ENCODE peak calls at places on chromosomes 11 and 22, in nine cellular contexts. Q, P, B, R, G, N, D, T and X are unnamed samples.

GRCh38 chr22:27130949-27131745 is 473.8 kb downstream of the MIAT start:
- DNase-seq in G (no peak), P (no peak), D (no peak), B (no peak), R (no peak), Q (no peak), T (no peak), N (no peak), X (no peak)

GRCh38 chr11:15629690-15630321 is 515.1 kb downstream of the INSC start:
- DNase-seq in T (no peak), P (no peak), Q (peak; percentile 22), N (no peak), D (no peak), G (no peak), R (no peak), B (no peak), X (no peak)

GRCh38 chr11:110345756-110346155 is 49.3 kb upstream of the RDX start:
- DNase-seq in T (no peak), N (no peak), B (no peak), R (no peak), Q (no peak), P (no peak), D (no peak), G (peak; percentile 48), X (no peak)

GRCh38 chr11:109085708-109086373 is 336.1 kb upstream of the C11orf87 start:
- DNase-seq in Q (no peak), R (no peak), T (no peak), B (peak; percentile 40), D (no peak), N (no peak), P (no peak), G (peak; percentile 25), X (no peak)

GRCh38 chr22:24593810-24594568 is 1.1 kb upstream of the LRRC75B start:
- DNase-seq in T (no peak), D (no peak), B (no peak), G (no peak), Q (no peak), P (no peak), R (no peak), N (no peak), X (no peak)

GRCh38 chr22:44003016-44003775 is 20.9 kb upstream of the PARVB start:
- DNase-seq in P (no peak), N (no peak), T (no peak), Q (no peak), G (no peak), D (no peak), R (no peak), B (no peak), X (no peak)

GRCh38 chr11:118791961-118792578 is 1.1 kb upstream of the DDX6 start:
- DNase-seq in D (peak; percentile 22), N (peak; percentile 29), T (peak; percentile 76), R (no peak), B (no peak), P (no peak), G (peak; percentile 12), Q (no peak), X (no peak)

GRCh38 chr11:130775306-130776043 is 140.8 kb downstream of the SNX19 start:
- DNase-seq in N (no peak), B (peak; percentile 57), P (no peak), Q (no peak), D (no peak), R (no peak), T (peak; percentile 36), G (peak; percentile 90), X (no peak)

GRCh38 chr22:35367331-35367886 is 13.5 kb upstream of the HMOX1 start:
- DNase-seq in B (no peak), P (no peak), R (no peak), D (no peak), Q (no peak), T (no peak), N (no peak), G (no peak), X (peak; percentile 49)

GRCh38 chr22:27170491-27170890 is 513.1 kb downstream of the MIAT start:
- DNase-seq in G (no peak), R (no peak), Q (no peak), N (no peak), D (no peak), B (peak; percentile 91), T (peak; percentile 89), P (peak; percentile 74), X (no peak)

GRCh38 chr11:72840780-72841179 is 26.6 kb downstream of the ATG16L2 start:
- DNase-seq in Q (no peak), T (no peak), R (no peak), D (no peak), G (peak; percentile 25), N (no peak), P (peak; percentile 39), B (peak; percentile 81), X (no peak)

GRCh38 chr22:29004647-29005371 is 56.8 kb downstream of the C22orf31 start:
- DNase-seq in Q (peak; percentile 64), R (no peak), N (no peak), D (no peak), P (no peak), B (no peak), G (no peak), T (no peak), X (no peak)

GRCh38 chr22:44648085-44648820 is 53.8 kb upstream of the PRR5 start:
- DNase-seq in G (no peak), D (no peak), T (no peak), B (no peak), Q (no peak), P (no peak), R (no peak), N (no peak), X (no peak)

GRCh38 chr11:71194702-71195101 is 57.7 kb downstream of the SHANK2 start:
- DNase-seq in D (no peak), P (no peak), B (no peak), T (no peak), G (no peak), Q (no peak), R (no peak), N (no peak), X (no peak)

GRCh38 chr11:59154585-59154984 is 11.9 kb downstream of the FAM111A start:
- DNase-seq in D (no peak), Q (no peak), G (peak; percentile 7), R (no peak), P (no peak), N (no peak), T (no peak), B (no peak), X (no peak)

GRCh38 chr11:129192150-129192549 is at the start of gene ARHGAP32:
- DNase-seq in N (no peak), R (no peak), G (peak; percentile 33), P (no peak), Q (no peak), B (no peak), T (no peak), D (no peak), X (no peak)

GRCh38 chr22:36303874-36304273 is 50.9 kb downstream of the APOL1 start:
- DNase-seq in T (no peak), N (no peak), R (no peak), P (no peak), G (peak; percentile 44), D (no peak), Q (no peak), B (no peak), X (no peak)

GRCh38 chr22:46430961-46431838 is 95.7 kb downstream of the TRMU start:
- DNase-seq in Q (no peak), D (no peak), P (no peak), R (no peak), B (no peak), N (no peak), G (no peak), T (no peak), X (no peak)

GRCh38 chr11:64916040-64916847 is 765 bp downstream of the ATG2A start:
- DNase-seq in B (no peak), D (peak; percentile 32), N (peak; percentile 55), R (no peak), T (no peak), P (no peak), Q (no peak), G (peak; percentile 22), X (no peak)

GRCh38 chr22:38415561-38416321 is 39.3 kb downstream of the KCNJ4 start:
- DNase-seq in R (no peak), D (no peak), T (peak; percentile 50), B (no peak), G (no peak), Q (no peak), P (no peak), N (no peak), X (no peak)

GRCh38 chr22:49155039-49155808 is 672.4 kb downstream of the BRD1 start:
- DNase-seq in D (no peak), B (no peak), R (peak; percentile 8), G (no peak), P (no peak), Q (no peak), T (no peak), N (no peak), X (no peak)

GRCh38 chr11:69707156-69707555 is 3.3 kb upstream of the FGF19 start:
- DNase-seq in Q (no peak), N (no peak), T (no peak), P (no peak), B (no peak), R (no peak), D (no peak), G (no peak), X (no peak)

GRCh38 chr22:22855617-22856308 is 31.9 kb upstream of the IGLL5 start:
- DNase-seq in B (no peak), Q (peak; percentile 25), G (peak; percentile 22), D (peak; percentile 32), P (no peak), N (peak; percentile 59), T (no peak), R (no peak), X (peak; percentile 53)

GRCh38 chr11:60607483-60607882 is 91.9 kb upstream of the MS4A8 start:
- DNase-seq in G (no peak), D (no peak), T (no peak), Q (no peak), P (no peak), R (no peak), N (no peak), B (no peak), X (no peak)
- TF ChIP-seq CTCF in G (no peak), D (no peak), T (no peak), Q (peak; percentile 43), P (no peak), R (no peak), N (no peak), B (no peak), X (no peak)

GRCh38 chr11:96794152-96794551 is 404.3 kb downstream of the JRKL start:
- DNase-seq in P (no peak), D (no peak), B (no peak), N (no peak), Q (no peak), T (no peak), R (no peak), G (peak; percentile 33), X (no peak)
- TF ChIP-seq CTCF in P (no peak), D (no peak), B (peak; percentile 38), N (no peak), Q (no peak), T (no peak), R (no peak), G (peak; percentile 47), X (no peak)

GRCh38 chr11:80958414-80958813 is 1517.6 kb upstream of the TENM4 start:
- DNase-seq in D (no peak), B (no peak), Q (no peak), G (peak; percentile 76), P (peak; percentile 33), N (no peak), R (no peak), T (no peak), X (no peak)
- TF ChIP-seq CTCF in D (no peak), B (no peak), Q (no peak), G (no peak), P (no peak), N (no peak), R (no peak), T (no peak), X (no peak)

GRCh38 chr11:35362571-35362980 is 56.8 kb downstream of the SLC1A2 start:
- DNase-seq in D (no peak), P (no peak), T (no peak), Q (no peak), N (no peak), G (peak; percentile 61), R (no peak), B (no peak), X (no peak)
- TF ChIP-seq CTCF in D (no peak), P (peak; percentile 8), T (no peak), Q (no peak), N (no peak), G (peak; percentile 48), R (no peak), B (no peak), X (no peak)